ENCODE peak calls at places on chromosomes 7 and 10, in seven cellular contexts. One of them, this sample, is unnamed.

GRCh38 chr7:135712796-135713195 is 15.2 kb downstream of the SLC13A4 start:
- DNase-seq in IMR-90: no peak
- DNase-seq in H1: no peak
- DNase-seq in H9: no peak
- DNase-seq in mesendoderm: no peak
- DNase-seq in mesenchymal stem cell: no peak
- DNase-seq in trophoblast cell: peak; percentile 10
- DNase-seq in this sample: no peak

GRCh38 chr7:50733552-50733951 is 49.1 kb downstream of the GRB10 start:
- DNase-seq in IMR-90: peak; percentile 61
- DNase-seq in H1: no peak
- DNase-seq in H9: no peak
- DNase-seq in mesendoderm: peak; percentile 39
- DNase-seq in mesenchymal stem cell: peak; percentile 41
- DNase-seq in trophoblast cell: peak; percentile 96
- DNase-seq in this sample: no peak

GRCh38 chr10:117184296-117184695 is 13.0 kb upstream of the KCNK18 start:
- DNase-seq in IMR-90: no peak
- DNase-seq in H1: no peak
- DNase-seq in H9: no peak
- DNase-seq in mesendoderm: no peak
- DNase-seq in mesenchymal stem cell: no peak
- DNase-seq in trophoblast cell: no peak
- DNase-seq in this sample: no peak

GRCh38 chr10:52703451-52703850 is 69.1 kb downstream of the MBL2 start:
- DNase-seq in IMR-90: no peak
- DNase-seq in H1: no peak
- DNase-seq in H9: no peak
- DNase-seq in mesendoderm: no peak
- DNase-seq in mesenchymal stem cell: no peak
- DNase-seq in trophoblast cell: no peak
- DNase-seq in this sample: no peak

GRCh38 chr7:138257459-138258193 is 181.4 kb downstream of the AKR1D1 start:
- DNase-seq in IMR-90: no peak
- DNase-seq in H1: no peak
- DNase-seq in H9: no peak
- DNase-seq in mesendoderm: peak; percentile 82
- DNase-seq in mesenchymal stem cell: peak; percentile 83
- DNase-seq in trophoblast cell: peak; percentile 99
- DNase-seq in this sample: no peak

GRCh38 chr7:50317221-50317678 is 12.7 kb downstream of the IKZF1 start:
- DNase-seq in IMR-90: no peak
- DNase-seq in H1: no peak
- DNase-seq in H9: no peak
- DNase-seq in mesendoderm: no peak
- DNase-seq in mesenchymal stem cell: no peak
- DNase-seq in trophoblast cell: no peak
- DNase-seq in this sample: no peak

GRCh38 chr10:43210556-43210955 is 56.3 kb downstream of the RASGEF1A start:
- DNase-seq in IMR-90: no peak
- DNase-seq in H1: no peak
- DNase-seq in H9: no peak
- DNase-seq in mesendoderm: no peak
- DNase-seq in mesenchymal stem cell: no peak
- DNase-seq in trophoblast cell: no peak
- DNase-seq in this sample: no peak

GRCh38 chr7:155209920-155210319 is 87.8 kb upstream of the INSIG1 start:
- DNase-seq in IMR-90: no peak
- DNase-seq in H1: no peak
- DNase-seq in H9: no peak
- DNase-seq in mesendoderm: no peak
- DNase-seq in mesenchymal stem cell: no peak
- DNase-seq in trophoblast cell: no peak
- DNase-seq in this sample: no peak

GRCh38 chr10:114393482-114393881 is 10.8 kb downstream of the AFAP1L2 start:
- DNase-seq in IMR-90: peak; percentile 42
- DNase-seq in H1: no peak
- DNase-seq in H9: no peak
- DNase-seq in mesendoderm: no peak
- DNase-seq in mesenchymal stem cell: peak; percentile 78
- DNase-seq in trophoblast cell: peak; percentile 48
- DNase-seq in this sample: no peak

GRCh38 chr7:44801890-44802289 is 5.4 kb downstream of the PPIA start:
- DNase-seq in IMR-90: peak; percentile 37
- DNase-seq in H1: no peak
- DNase-seq in H9: no peak
- DNase-seq in mesendoderm: no peak
- DNase-seq in mesenchymal stem cell: peak; percentile 43
- DNase-seq in trophoblast cell: peak; percentile 21
- DNase-seq in this sample: no peak

GRCh38 chr10:71008150-71008549 is 119.8 kb upstream of the PCBD1 start:
- DNase-seq in IMR-90: no peak
- DNase-seq in H1: no peak
- DNase-seq in H9: no peak
- DNase-seq in mesendoderm: no peak
- DNase-seq in mesenchymal stem cell: no peak
- DNase-seq in trophoblast cell: no peak
- DNase-seq in this sample: no peak

GRCh38 chr7:2956526-2957368 is 86.9 kb downstream of the CARD11 start:
- DNase-seq in IMR-90: peak; percentile 67
- DNase-seq in H1: no peak
- DNase-seq in H9: no peak
- DNase-seq in mesendoderm: peak; percentile 51
- DNase-seq in mesenchymal stem cell: peak; percentile 64
- DNase-seq in trophoblast cell: peak; percentile 86
- DNase-seq in this sample: no peak

GRCh38 chr7:87225696-87226095 is 6.2 kb upstream of the TMEM243 start:
- DNase-seq in IMR-90: peak; percentile 72
- DNase-seq in H1: no peak
- DNase-seq in H9: no peak
- DNase-seq in mesendoderm: no peak
- DNase-seq in mesenchymal stem cell: peak; percentile 21
- DNase-seq in trophoblast cell: no peak
- DNase-seq in this sample: no peak

GRCh38 chr10:118710487-118710886 is 44.3 kb downstream of the CACUL1 start:
- DNase-seq in IMR-90: no peak
- DNase-seq in H1: no peak
- DNase-seq in H9: no peak
- DNase-seq in mesendoderm: no peak
- DNase-seq in mesenchymal stem cell: no peak
- DNase-seq in trophoblast cell: peak; percentile 58
- DNase-seq in this sample: no peak

GRCh38 chr7:2431260-2431867 is 28.0 kb downstream of the CHST12 start:
- DNase-seq in IMR-90: no peak
- DNase-seq in H1: peak; percentile 51
- DNase-seq in H9: peak; percentile 75
- DNase-seq in mesendoderm: peak; percentile 57
- DNase-seq in mesenchymal stem cell: no peak
- DNase-seq in trophoblast cell: peak; percentile 31
- DNase-seq in this sample: no peak

GRCh38 chr7:45873355-45873754 is 473 bp upstream of the CCDC201 start:
- DNase-seq in IMR-90: no peak
- DNase-seq in H1: no peak
- DNase-seq in H9: peak; percentile 28
- DNase-seq in mesendoderm: no peak
- DNase-seq in mesenchymal stem cell: no peak
- DNase-seq in trophoblast cell: no peak
- DNase-seq in this sample: no peak

GRCh38 chr7:143416565-143417149 is 8.0 kb upstream of the EPHA1 start:
- DNase-seq in IMR-90: peak; percentile 53
- DNase-seq in H1: no peak
- DNase-seq in H9: no peak
- DNase-seq in mesendoderm: peak; percentile 32
- DNase-seq in mesenchymal stem cell: peak; percentile 58
- DNase-seq in trophoblast cell: peak; percentile 90
- DNase-seq in this sample: peak; percentile 36

GRCh38 chr7:157320607-157320979 is 16.2 kb upstream of the DNAJB6 start:
- DNase-seq in IMR-90: peak; percentile 54
- DNase-seq in H1: no peak
- DNase-seq in H9: no peak
- DNase-seq in mesendoderm: no peak
- DNase-seq in mesenchymal stem cell: peak; percentile 48
- DNase-seq in trophoblast cell: no peak
- DNase-seq in this sample: no peak

GRCh38 chr7:112869111-112869774 is 79.0 kb upstream of the TMEM168 start:
- DNase-seq in IMR-90: peak; percentile 28
- DNase-seq in H1: peak; percentile 59
- DNase-seq in H9: peak; percentile 82
- DNase-seq in mesendoderm: peak; percentile 86
- DNase-seq in mesenchymal stem cell: peak; percentile 52
- DNase-seq in trophoblast cell: peak; percentile 78
- DNase-seq in this sample: peak; percentile 20

GRCh38 chr10:43160067-43160918 is 22.0 kb downstream of the CSGALNACT2 start:
- DNase-seq in IMR-90: peak; percentile 90
- DNase-seq in H1: no peak
- DNase-seq in H9: no peak
- DNase-seq in mesendoderm: no peak
- DNase-seq in mesenchymal stem cell: peak; percentile 37
- DNase-seq in trophoblast cell: peak; percentile 22
- DNase-seq in this sample: no peak

GRCh38 chr7:29091121-29091601 is 55.2 kb downstream of the CPVL start:
- DNase-seq in IMR-90: no peak
- DNase-seq in H1: no peak
- DNase-seq in H9: no peak
- DNase-seq in mesendoderm: peak; percentile 34
- DNase-seq in mesenchymal stem cell: no peak
- DNase-seq in trophoblast cell: no peak
- DNase-seq in this sample: no peak
- H3K18ac ChIP-seq in IMR-90: no peak overlapping the region
- H3K18ac ChIP-seq in H1: no peak overlapping the region
- H3K18ac ChIP-seq in H9: no peak overlapping the region
- H3K18ac ChIP-seq in mesendoderm: no peak overlapping the region
- H3K18ac ChIP-seq in mesenchymal stem cell: peak overlapping the region; percentile 30
- H3K18ac ChIP-seq in trophoblast cell: no peak overlapping the region
- H3K18ac ChIP-seq in this sample: peak overlapping the region; percentile 41

DNA sequence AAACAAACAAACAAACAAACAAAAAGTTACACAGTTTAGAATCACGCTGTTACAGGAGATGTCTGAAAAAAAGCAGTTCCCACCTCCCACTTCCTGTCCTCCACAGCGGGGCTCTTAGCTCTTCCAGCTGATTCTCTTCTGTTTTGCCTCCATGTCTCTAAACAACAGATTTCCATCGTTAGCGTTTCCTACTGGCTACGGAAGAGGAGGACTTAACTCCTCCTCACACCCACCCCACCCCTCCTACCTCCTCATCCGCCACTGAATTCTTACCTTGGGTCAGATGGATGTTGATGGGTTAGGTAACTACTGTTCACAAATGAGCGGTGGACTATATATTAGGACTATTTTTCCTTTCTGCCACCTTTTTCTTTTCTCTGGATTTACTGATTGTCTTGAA is 36.8 kb upstream of the NUB1 start:
- DNase-seq in IMR-90: no peak
- DNase-seq in H1: peak; percentile 15
- DNase-seq in H9: peak; percentile 73
- DNase-seq in mesendoderm: peak; percentile 90
- DNase-seq in mesenchymal stem cell: peak; percentile 35
- DNase-seq in trophoblast cell: peak; percentile 44
- DNase-seq in this sample: no peak
- H3K27ac ChIP-seq in IMR-90: no peak overlapping the region
- H3K27ac ChIP-seq in H1: no peak overlapping the region
- H3K27ac ChIP-seq in H9: no peak overlapping the region
- H3K27ac ChIP-seq in mesendoderm: no peak overlapping the region
- H3K27ac ChIP-seq in mesenchymal stem cell: no peak overlapping the region
- H3K27ac ChIP-seq in trophoblast cell: no peak overlapping the region
- H3K27ac ChIP-seq in this sample: no peak overlapping the region

DNA sequence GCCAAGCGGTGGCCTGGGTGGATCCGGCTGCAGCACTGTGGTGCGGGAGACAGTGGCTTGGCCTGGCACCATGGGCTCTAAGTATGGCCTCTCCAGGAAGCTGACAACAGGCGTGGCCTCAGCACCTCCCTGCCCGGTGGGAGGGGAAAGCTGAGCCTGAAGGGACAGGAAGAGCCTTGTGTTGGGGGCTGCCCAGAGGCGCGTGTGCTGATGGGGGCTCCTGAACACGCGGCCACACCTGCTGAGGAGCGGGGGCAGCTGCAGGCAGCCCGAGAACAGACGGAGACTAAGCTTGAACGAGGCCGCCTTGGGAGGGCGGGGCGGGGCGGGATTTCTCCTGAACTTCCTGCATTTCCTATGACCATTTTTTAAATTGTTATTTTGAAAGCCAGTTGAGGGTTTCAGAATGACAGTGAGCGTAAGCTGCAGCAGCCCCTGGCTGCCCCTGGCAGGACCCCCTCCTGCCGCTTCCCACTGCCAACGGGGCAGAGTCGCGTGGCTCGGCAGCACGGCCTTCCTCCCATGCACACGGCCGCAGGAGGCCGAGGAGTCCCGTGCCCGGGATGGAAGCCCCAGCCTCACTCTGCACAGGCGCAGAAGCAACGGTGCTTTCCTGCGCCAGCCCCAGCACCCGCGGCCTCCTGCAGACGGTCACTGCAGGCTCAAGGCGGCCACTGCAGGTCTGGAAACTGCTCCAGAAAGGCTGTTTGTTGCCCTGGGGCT is 43.2 kb downstream of the DPYSL4 start:
- DNase-seq in IMR-90: no peak
- DNase-seq in H1: no peak
- DNase-seq in H9: no peak
- DNase-seq in mesendoderm: no peak
- DNase-seq in mesenchymal stem cell: no peak
- DNase-seq in trophoblast cell: peak; percentile 29
- DNase-seq in this sample: no peak
- H3K18ac ChIP-seq in IMR-90: no peak overlapping the region
- H3K18ac ChIP-seq in H1: no peak overlapping the region
- H3K18ac ChIP-seq in H9: no peak overlapping the region
- H3K18ac ChIP-seq in mesendoderm: no peak overlapping the region
- H3K18ac ChIP-seq in mesenchymal stem cell: no peak overlapping the region
- H3K18ac ChIP-seq in trophoblast cell: no peak overlapping the region
- H3K18ac ChIP-seq in this sample: peak overlapping the region; percentile 80

DNA sequence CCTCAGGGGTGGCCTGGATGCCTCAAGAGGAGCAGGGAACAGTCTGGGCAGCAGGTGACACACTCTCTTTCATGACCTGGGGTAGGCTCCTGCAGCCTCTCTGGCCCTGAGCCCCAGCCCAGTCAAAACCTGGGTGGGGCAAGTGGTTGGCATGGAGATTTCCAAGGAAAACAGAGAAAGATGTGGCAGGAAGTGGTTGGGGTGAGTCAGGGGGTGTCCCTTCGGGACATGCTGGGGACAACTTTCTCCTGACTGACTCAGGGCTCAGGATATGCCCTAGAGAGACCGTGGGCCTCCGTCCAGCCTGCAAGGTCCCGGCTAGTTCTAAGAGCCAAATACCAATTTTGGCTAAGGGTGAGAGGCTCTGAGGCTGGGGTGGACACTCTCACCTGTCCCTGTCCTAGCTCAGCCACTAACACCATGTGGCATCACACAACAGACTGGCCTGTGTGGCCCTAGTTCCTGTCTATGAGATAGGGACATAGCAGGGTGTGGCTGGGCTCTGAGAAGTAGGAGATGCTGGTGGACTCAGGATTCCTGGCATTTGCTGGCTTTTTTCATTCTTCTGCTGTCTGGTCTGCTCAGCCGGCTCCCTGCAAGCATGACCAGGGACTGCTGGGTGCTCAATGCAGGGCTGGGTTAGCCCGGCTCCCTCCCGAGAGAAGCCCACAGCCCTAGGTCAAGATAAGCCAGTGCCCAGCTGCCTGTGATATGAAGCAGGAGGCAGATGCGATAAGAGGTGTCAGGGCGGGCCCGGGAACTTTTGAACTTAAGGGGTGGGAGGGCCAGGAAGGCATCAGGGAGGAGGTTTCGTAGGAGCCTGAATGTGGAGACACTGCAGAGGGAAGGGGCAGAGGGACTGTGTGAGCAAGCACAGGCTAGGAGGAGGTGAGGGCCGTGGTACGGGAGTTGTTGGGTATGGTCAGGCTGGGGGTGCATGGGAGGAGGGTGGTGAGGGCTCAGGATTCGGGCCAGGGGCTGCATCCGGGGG is 3.3 kb downstream of the AQP1 start:
- DNase-seq in IMR-90: peak; percentile 33
- DNase-seq in H1: no peak
- DNase-seq in H9: no peak
- DNase-seq in mesendoderm: peak; percentile 73
- DNase-seq in mesenchymal stem cell: peak; percentile 69
- DNase-seq in trophoblast cell: peak; percentile 93
- DNase-seq in this sample: no peak
- H3K27ac ChIP-seq in IMR-90: no peak overlapping the region
- H3K27ac ChIP-seq in H1: no peak overlapping the region
- H3K27ac ChIP-seq in H9: no peak overlapping the region
- H3K27ac ChIP-seq in mesendoderm: no peak overlapping the region
- H3K27ac ChIP-seq in mesenchymal stem cell: no peak overlapping the region
- H3K27ac ChIP-seq in trophoblast cell: no peak overlapping the region
- H3K27ac ChIP-seq in this sample: no peak overlapping the region

This sample was measured in neuronal stem cell.